ENCODE peak calls at places on chromosomes 6 and 20, in four cellular contexts. V is Kasumi-1, Q is ELR, Y is psoas muscle. F is an unnamed sample.

GRCh38 chr6:124670801-124671200 is 291.4 kb upstream of the RNF217 start:
- DNase-seq in Y (no peak), Q (no peak), V (no peak), F (no peak)

GRCh38 chr6:34206726-34207125 is 29.9 kb upstream of the HMGA1 start:
- DNase-seq in Q (peak; percentile 57), V (no peak), Y (peak; percentile 33), F (no peak)

GRCh38 chr6:107340881-107341280 is 118.5 kb downstream of the PDSS2 start:
- DNase-seq in V (no peak), Y (no peak), Q (no peak), F (no peak)

GRCh38 chr6:169117663-169118062 is 136.0 kb downstream of the THBS2 start:
- DNase-seq in V (no peak), Y (no peak), Q (no peak), F (no peak)

GRCh38 chr6:37514840-37515239 is 15.1 kb upstream of the CCDC167 start:
- DNase-seq in Y (no peak), Q (no peak), V (no peak), F (no peak)

GRCh38 chr6:133214267-133214666 is 26.9 kb upstream of the EYA4 start:
- DNase-seq in Y (no peak), Q (no peak), V (no peak), F (no peak)

GRCh38 chr6:148440877-148441453 is 98.3 kb downstream of the SASH1 start:
- DNase-seq in Q (peak; percentile 87), V (no peak), Y (peak; percentile 75), F (peak; percentile 48)

GRCh38 chr6:16700202-16700997 is 60.9 kb downstream of the ATXN1 start:
- DNase-seq in Q (no peak), V (no peak), Y (no peak), F (no peak)

GRCh38 chr6:139184050-139184826 is 49.4 kb downstream of the HECA start:
- DNase-seq in V (no peak), Y (no peak), Q (no peak), F (no peak)

GRCh38 chr6:111730835-111731234 is 125.2 kb upstream of the TRAF3IP2 start:
- DNase-seq in Q (no peak), V (no peak), Y (no peak), F (no peak)

GRCh38 chr6:156175971-156176421 is 601.2 kb upstream of the ARID1B start:
- DNase-seq in V (no peak), Y (peak; percentile 61), Q (no peak), F (peak; percentile 62)

GRCh38 chr20:50219520-50220086 is 29.0 kb downstream of the CEBPB start:
- DNase-seq in Y (no peak), Q (no peak), V (no peak), F (no peak)

GRCh38 chr6:61867635-61868034 is 418.4 kb downstream of the KHDRBS2 start:
- DNase-seq in Q (no peak), V (no peak), Y (no peak), F (no peak)

GRCh38 chr6:158086706-158087518 is 81.2 kb downstream of the SERAC1 start:
- DNase-seq in Y (no peak), V (peak; percentile 57), Q (no peak), F (peak; percentile 57)

GRCh38 chr6:170179925-170180324 is 111.0 kb downstream of the DLL1 start:
- DNase-seq in Q (no peak), V (no peak), Y (no peak), F (no peak)

GRCh38 chr6:53441035-53441493 is 92.3 kb upstream of the ELOVL5 start:
- DNase-seq in Q (peak; percentile 11), V (no peak), Y (no peak), F (no peak)

GRCh38 chr20:58366016-58366415 is 23.0 kb upstream of the VAPB start:
- DNase-seq in V (no peak), Q (no peak), Y (no peak), F (no peak)

GRCh38 chr6:26065952-26066380 is 21.3 kb upstream of the HFE start:
- DNase-seq in V (peak; percentile 74), Y (no peak), Q (peak; percentile 87), F (peak; percentile 57)

GRCh38 chr6:158506577-158506976 is 53.3 kb upstream of the TMEM181 start:
- DNase-seq in Y (no peak), Q (peak; percentile 57), V (peak; percentile 2), F (no peak)

GRCh38 chr6:50381106-50381415 is 331.3 kb upstream of the DEFB112 start:
- DNase-seq in Y (no peak), Q (no peak), V (no peak), F (no peak)

GRCh38 chr6:113344969-113345368 is 512.2 kb upstream of the MARCKS start:
- DNase-seq in Y (no peak), Q (peak; percentile 27), V (no peak), F (no peak)

GRCh38 chr6:31399589-31400466 is 3.6 kb upstream of the MICA start:
- DNase-seq in Y (peak; percentile 93), V (peak; percentile 65), Q (peak; percentile 95), F (peak; percentile 95)

GRCh38 chr20:11067359-11067758 is 393.6 kb upstream of the JAG1 start:
- DNase-seq in Y (no peak), Q (no peak), V (no peak), F (no peak)

GRCh38 chr6:3990692-3991491 is 88.0 kb downstream of the FAM217A start:
- DNase-seq in V (peak; percentile 75), Q (peak; percentile 90), Y (peak; percentile 91), F (peak; percentile 92)

GRCh38 chr6:11727995-11728961 is 50.3 kb downstream of the ADTRP start:
- DNase-seq in Y (no peak), Q (no peak), V (no peak), F (no peak)

GRCh38 chr20:44324343-44324742 is 12.5 kb upstream of the R3HDML start:
- DNase-seq in V (no peak), Q (no peak), Y (no peak), F (no peak)

GRCh38 chr6:8047466-8048292 is 16.5 kb downstream of the BLOC1S5 start:
- DNase-seq in Q (peak; percentile 11), Y (no peak), V (no peak), F (no peak)

GRCh38 chr20:63897978-63898561 is 3.1 kb downstream of the DNAJC5 start:
- DNase-seq in Y (no peak), Q (no peak), V (no peak), F (no peak)

GRCh38 chr20:41607791-41608190 is 10.4 kb downstream of the CHD6 start:
- DNase-seq in Y (no peak), Q (no peak), V (no peak), F (no peak)

GRCh38 chr6:64955435-64955848 is 751.6 kb downstream of the EYS start:
- DNase-seq in Q (no peak), V (peak; percentile 52), Y (no peak), F (peak; percentile 27)

GRCh38 chr20:10125757-10126156 is 91.0 kb downstream of the ANKEF1 start:
- DNase-seq in V (no peak), Q (peak; percentile 60), Y (no peak), F (no peak)

GRCh38 chr6:6474170-6474920 is 114.2 kb upstream of the LY86 start:
- DNase-seq in Y (no peak), Q (no peak), V (no peak), F (no peak)

GRCh38 chr20:57899554-57899953 is 189.7 kb upstream of the PMEPA1 start:
- DNase-seq in Y (no peak), V (no peak), Q (no peak), F (no peak)

F was measured in heart left ventricle.